ENCODE peak calls at places on chromosomes 11 and 22, in five cellular contexts. One of them, this sample, is unnamed.
A peak's percentile ranks its signal among the peaks of the same experiment; 100 is the strongest.

GRCh38 chr11:13745165-13745564 is 76.7 kb downstream of the FAR1 start:
- DNase-seq in upper lobe of right lung: no peak
- DNase-seq in uterus: peak; percentile 17
- DNase-seq in fibroblast of lung: no peak
- DNase-seq in pancreas: no peak
- DNase-seq in this sample: no peak

GRCh38 chr11:73576226-73576625 is 21.7 kb downstream of the FAM168A start:
- DNase-seq in pancreas: no peak
- DNase-seq in upper lobe of right lung: no peak
- DNase-seq in uterus: no peak
- DNase-seq in fibroblast of lung: no peak
- DNase-seq in this sample: no peak

GRCh38 chr11:78310500-78310909 is 107.1 kb downstream of the GAB2 start:
- DNase-seq in upper lobe of right lung: peak; percentile 36
- DNase-seq in fibroblast of lung: peak; percentile 55
- DNase-seq in pancreas: no peak
- DNase-seq in uterus: peak; percentile 35
- DNase-seq in this sample: no peak

GRCh38 chr11:65454696-65455456 is 32.3 kb downstream of the NEAT1 start:
- DNase-seq in fibroblast of lung: peak; percentile 85
- DNase-seq in uterus: peak; percentile 93
- DNase-seq in upper lobe of right lung: peak; percentile 95
- DNase-seq in pancreas: peak; percentile 87
- DNase-seq in this sample: peak; percentile 81

GRCh38 chr11:34051349-34052035 is at the start of gene CAPRIN1:
- DNase-seq in pancreas: peak; percentile 84
- DNase-seq in upper lobe of right lung: peak; percentile 95
- DNase-seq in fibroblast of lung: peak; percentile 88
- DNase-seq in uterus: peak; percentile 81
- DNase-seq in this sample: peak; percentile 93

GRCh38 chr11:95593101-95593500 is 196.5 kb downstream of the FAM76B start:
- DNase-seq in uterus: peak; percentile 32
- DNase-seq in fibroblast of lung: peak; percentile 55
- DNase-seq in upper lobe of right lung: no peak
- DNase-seq in pancreas: no peak
- DNase-seq in this sample: peak; percentile 28

GRCh38 chr11:87895021-87895420 is 280.2 kb downstream of the RAB38 start:
- DNase-seq in fibroblast of lung: no peak
- DNase-seq in pancreas: no peak
- DNase-seq in upper lobe of right lung: no peak
- DNase-seq in uterus: no peak
- DNase-seq in this sample: no peak

GRCh38 chr11:69915501-69916250 is 96.5 kb upstream of the FGF3 start:
- DNase-seq in fibroblast of lung: peak; percentile 69
- DNase-seq in pancreas: peak; percentile 84
- DNase-seq in upper lobe of right lung: peak; percentile 82
- DNase-seq in uterus: peak; percentile 85
- DNase-seq in this sample: peak; percentile 91

GRCh38 chr11:48172818-48173609 is 43.6 kb upstream of the OR4B1 start:
- DNase-seq in pancreas: peak; percentile 74
- DNase-seq in fibroblast of lung: peak; percentile 71
- DNase-seq in uterus: peak; percentile 17
- DNase-seq in upper lobe of right lung: peak; percentile 72
- DNase-seq in this sample: peak; percentile 81

GRCh38 chr11:92240946-92241345 is 16.3 kb downstream of the FAT3 start:
- DNase-seq in upper lobe of right lung: no peak
- DNase-seq in uterus: no peak
- DNase-seq in pancreas: no peak
- DNase-seq in fibroblast of lung: no peak
- DNase-seq in this sample: no peak

GRCh38 chr11:110297726-110298297 is 1.4 kb upstream of the RDX start:
- DNase-seq in upper lobe of right lung: no peak
- DNase-seq in uterus: no peak
- DNase-seq in pancreas: no peak
- DNase-seq in fibroblast of lung: no peak
- DNase-seq in this sample: no peak

GRCh38 chr11:123041185-123041584 is 20.8 kb downstream of the HSPA8 start:
- DNase-seq in fibroblast of lung: no peak
- DNase-seq in uterus: no peak
- DNase-seq in pancreas: no peak
- DNase-seq in upper lobe of right lung: no peak
- DNase-seq in this sample: no peak

GRCh38 chr22:30195245-30196140 is 51.1 kb downstream of the LIF start:
- DNase-seq in uterus: peak; percentile 46
- DNase-seq in pancreas: no peak
- DNase-seq in fibroblast of lung: peak; percentile 25
- DNase-seq in upper lobe of right lung: no peak
- DNase-seq in this sample: no peak

GRCh38 chr11:43282607-43283440 is 29.0 kb upstream of the API5 start:
- DNase-seq in pancreas: peak; percentile 35
- DNase-seq in fibroblast of lung: peak; percentile 36
- DNase-seq in upper lobe of right lung: peak; percentile 67
- DNase-seq in uterus: no peak
- DNase-seq in this sample: peak; percentile 63

GRCh38 chr11:119567667-119568582 is 145.0 kb upstream of the THY1 start:
- DNase-seq in pancreas: no peak
- DNase-seq in uterus: peak; percentile 38
- DNase-seq in upper lobe of right lung: no peak
- DNase-seq in fibroblast of lung: peak; percentile 85
- DNase-seq in this sample: peak; percentile 93

GRCh38 chr11:132312161-132312560 is 941.7 kb downstream of the NTM start:
- DNase-seq in fibroblast of lung: peak; percentile 34
- DNase-seq in upper lobe of right lung: no peak
- DNase-seq in pancreas: no peak
- DNase-seq in uterus: no peak
- DNase-seq in this sample: peak; percentile 24

GRCh38 chr11:10503217-10503616 is 37.8 kb downstream of the RNF141 start:
- DNase-seq in uterus: no peak
- DNase-seq in fibroblast of lung: no peak
- DNase-seq in upper lobe of right lung: no peak
- DNase-seq in pancreas: no peak
- DNase-seq in this sample: no peak

GRCh38 chr11:111540114-111540920 is at the start of gene LAYN:
- DNase-seq in upper lobe of right lung: peak; percentile 74
- DNase-seq in fibroblast of lung: no peak
- DNase-seq in uterus: peak; percentile 69
- DNase-seq in pancreas: no peak
- DNase-seq in this sample: peak; percentile 88

GRCh38 chr11:1369371-1370005 is 20.2 kb upstream of the BRSK2 start:
- DNase-seq in pancreas: no peak
- DNase-seq in fibroblast of lung: no peak
- DNase-seq in uterus: no peak
- DNase-seq in upper lobe of right lung: no peak
- DNase-seq in this sample: no peak

GRCh38 chr22:29253561-29254282 is 14.1 kb downstream of the RHBDD3 start:
- DNase-seq in pancreas: no peak
- DNase-seq in upper lobe of right lung: peak; percentile 52
- DNase-seq in fibroblast of lung: no peak
- DNase-seq in uterus: no peak
- DNase-seq in this sample: no peak

GRCh38 chr22:20290045-20290392 is 21.9 kb upstream of the RTN4R start:
- DNase-seq in pancreas: no peak
- DNase-seq in fibroblast of lung: no peak
- DNase-seq in uterus: no peak
- DNase-seq in upper lobe of right lung: no peak
- DNase-seq in this sample: no peak

GRCh38 chr11:100777118-100777517 is 90.0 kb downstream of the ARHGAP42 start:
- DNase-seq in pancreas: no peak
- DNase-seq in fibroblast of lung: no peak
- DNase-seq in uterus: no peak
- DNase-seq in upper lobe of right lung: no peak
- DNase-seq in this sample: no peak

DNA sequence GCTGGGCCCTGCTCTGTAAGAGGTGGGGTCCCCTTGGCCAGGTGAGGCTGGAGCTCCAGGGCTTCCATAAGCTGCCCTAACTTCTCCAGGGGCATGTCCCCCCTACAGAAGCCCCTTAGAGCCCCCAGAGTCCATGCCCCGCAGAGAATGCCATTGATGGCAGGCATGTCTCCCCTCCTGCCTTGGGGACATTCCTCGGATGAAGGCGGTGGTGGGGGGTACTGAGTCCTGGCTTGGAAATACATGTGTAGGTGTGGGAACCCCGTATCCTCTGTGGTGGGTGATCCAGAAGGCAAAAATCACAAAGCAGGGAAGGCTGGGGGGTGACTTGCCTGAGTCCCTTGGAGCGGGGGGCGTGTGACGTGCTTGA is 69.6 kb upstream of the KCNQ1OT1 start:
- DNase-seq in fibroblast of lung: no peak
- DNase-seq in uterus: no peak
- DNase-seq in upper lobe of right lung: no peak
- DNase-seq in pancreas: peak; percentile 5
- DNase-seq in this sample: no peak
- H3K27me3 ChIP-seq in fibroblast of lung: peaks cover 3% of the 10 kb centered on the region
- H3K27me3 ChIP-seq in uterus: no peaks in the 10 kb centered on the region
- H3K27me3 ChIP-seq in upper lobe of right lung: no peaks in the 10 kb centered on the region
- H3K27me3 ChIP-seq in pancreas: no peaks in the 10 kb centered on the region
- H3K27me3 ChIP-seq in this sample: peaks cover 17% of the 10 kb centered on the region

DNA sequence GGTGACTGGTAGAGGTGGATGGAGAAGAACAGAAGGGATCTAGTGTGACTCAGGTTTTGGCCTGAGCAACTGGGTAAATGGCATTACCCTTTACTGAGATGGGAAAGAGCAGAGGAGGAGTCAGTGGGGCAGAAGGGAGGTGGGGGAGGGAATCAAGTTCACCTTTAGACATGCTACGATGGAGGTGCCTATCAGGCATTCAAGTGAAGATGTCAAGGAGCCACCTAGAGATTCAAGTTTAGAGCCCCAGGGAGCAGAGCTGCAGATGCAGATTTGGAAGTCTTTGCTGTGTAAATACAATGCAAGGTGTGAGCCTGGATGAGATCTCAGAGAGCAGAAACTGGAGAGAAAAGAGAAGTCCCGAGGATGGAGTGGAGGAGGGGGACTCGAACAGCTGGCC is 979 bp upstream of the MOGAT2 start:
- DNase-seq in uterus: no peak
- DNase-seq in fibroblast of lung: no peak
- DNase-seq in upper lobe of right lung: no peak
- DNase-seq in pancreas: no peak
- DNase-seq in this sample: no peak
- H3K27me3 ChIP-seq in uterus: no peaks in the 10 kb centered on the region
- H3K27me3 ChIP-seq in fibroblast of lung: peaks cover 30% of the 10 kb centered on the region
- H3K27me3 ChIP-seq in upper lobe of right lung: no peaks in the 10 kb centered on the region
- H3K27me3 ChIP-seq in pancreas: no peaks in the 10 kb centered on the region
- H3K27me3 ChIP-seq in this sample: no peaks in the 10 kb centered on the region

GRCh38 chr22:43170131-43170480 is 16.8 kb downstream of the TTLL12 start:
- DNase-seq in uterus: no peak
- DNase-seq in upper lobe of right lung: no peak
- DNase-seq in pancreas: no peak
- DNase-seq in fibroblast of lung: no peak
- DNase-seq in this sample: no peak
- H3K27me3 ChIP-seq in uterus: no peaks in the 10 kb centered on the region
- H3K27me3 ChIP-seq in upper lobe of right lung: no peaks in the 10 kb centered on the region
- H3K27me3 ChIP-seq in pancreas: no peaks in the 10 kb centered on the region
- H3K27me3 ChIP-seq in fibroblast of lung: no peaks in the 10 kb centered on the region
- H3K27me3 ChIP-seq in this sample: no peaks in the 10 kb centered on the region

DNA sequence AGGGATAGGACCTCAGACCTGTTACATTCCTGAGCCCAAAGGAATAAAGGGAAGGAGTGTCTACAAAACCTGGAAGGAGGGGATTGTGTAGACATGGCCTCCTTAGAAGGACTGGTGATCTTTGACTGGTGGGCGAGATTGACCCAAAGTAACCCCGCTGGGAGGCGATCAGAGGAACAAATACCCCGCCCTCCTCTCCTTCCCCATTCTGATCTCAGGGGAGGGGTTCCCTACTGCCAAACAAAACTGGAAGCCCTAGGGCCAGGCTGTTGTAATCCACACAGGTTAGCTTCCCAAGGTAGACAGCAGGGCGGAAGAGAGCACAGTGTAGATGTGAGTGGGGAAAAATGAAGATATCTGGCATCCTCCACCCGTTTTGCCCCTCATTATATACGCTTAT is 24.7 kb downstream of the NCF4 start:
- DNase-seq in pancreas: no peak
- DNase-seq in uterus: no peak
- DNase-seq in fibroblast of lung: no peak
- DNase-seq in upper lobe of right lung: no peak
- DNase-seq in this sample: no peak
- H3K27me3 ChIP-seq in pancreas: no peaks in the 10 kb centered on the region
- H3K27me3 ChIP-seq in uterus: no peaks in the 10 kb centered on the region
- H3K27me3 ChIP-seq in fibroblast of lung: no peaks in the 10 kb centered on the region
- H3K27me3 ChIP-seq in upper lobe of right lung: no peaks in the 10 kb centered on the region
- H3K27me3 ChIP-seq in this sample: peaks cover 14% of the 10 kb centered on the region

GRCh38 chr11:46706886-46707285 is 6.1 kb downstream of the ZNF408 start:
- DNase-seq in uterus: no peak
- DNase-seq in upper lobe of right lung: no peak
- DNase-seq in fibroblast of lung: no peak
- DNase-seq in pancreas: no peak
- DNase-seq in this sample: no peak
- H3K27me3 ChIP-seq in uterus: no peaks in the 10 kb centered on the region
- H3K27me3 ChIP-seq in upper lobe of right lung: no peaks in the 10 kb centered on the region
- H3K27me3 ChIP-seq in fibroblast of lung: no peaks in the 10 kb centered on the region
- H3K27me3 ChIP-seq in pancreas: no peaks in the 10 kb centered on the region
- H3K27me3 ChIP-seq in this sample: no peaks in the 10 kb centered on the region